ENCODE peak calls at places on chromosomes 1 and 21, in four cellular contexts. C, Z, H and Q are unnamed samples.
A peak's percentile ranks its signal among the peaks of the same experiment; 100 is the strongest.

GRCh38 chr1:197521118-197521739 is 253.2 kb downstream of the CRB1 start:
- DNase-seq in C (no peak), Z (peak; percentile 38), H (peak; percentile 23), Q (peak; percentile 52)

GRCh38 chr1:9315411-9316079 is 22.9 kb downstream of the SPSB1 start:
- DNase-seq in C (no peak), Z (no peak), H (no peak), Q (no peak)

GRCh38 chr1:222798111-222798510 is 16.7 kb upstream of the DISP1 start:
- DNase-seq in C (no peak), Z (no peak), H (peak; percentile 46), Q (no peak)

GRCh38 chr1:118933051-118933781 is 54.9 kb downstream of the TBX15 start:
- DNase-seq in C (no peak), Z (no peak), H (no peak), Q (no peak)

GRCh38 chr1:29332204-29332603 is 95.9 kb downstream of the PTPRU start:
- DNase-seq in C (peak; percentile 85), Z (peak; percentile 75), H (peak; percentile 59), Q (peak; percentile 80)

GRCh38 chr1:231039161-231040018 is 664 bp downstream of the FAM89A start:
- DNase-seq in C (peak; percentile 48), Z (peak; percentile 55), H (no peak), Q (peak; percentile 69)

GRCh38 chr1:66505671-66506392 is 28.1 kb upstream of the SGIP1 start:
- DNase-seq in C (no peak), Z (no peak), H (no peak), Q (no peak)

GRCh38 chr1:108503062-108503740 is 53.1 kb downstream of the NBPF6 start:
- DNase-seq in C (no peak), Z (no peak), H (peak; percentile 24), Q (no peak)

GRCh38 chr1:8423134-8423701 is 105.3 kb downstream of the SLC45A1 start:
- DNase-seq in C (peak; percentile 41), Z (peak; percentile 29), H (no peak), Q (no peak)

GRCh38 chr1:23980725-23981063 is 567 bp upstream of the SRSF10 start:
- DNase-seq in C (no peak), Z (peak; percentile 48), H (no peak), Q (peak; percentile 73)

GRCh38 chr1:220221670-220222069 is 50.6 kb downstream of the RAB3GAP2 start:
- DNase-seq in C (no peak), Z (no peak), H (no peak), Q (no peak)

GRCh38 chr1:243421784-243422183 is 165.9 kb downstream of the SDCCAG8 start:
- DNase-seq in C (no peak), Z (peak; percentile 49), H (no peak), Q (peak; percentile 58)

GRCh38 chr1:16082283-16083038 is 9.0 kb upstream of the FAM131C start:
- DNase-seq in C (peak; percentile 92), Z (peak; percentile 80), H (peak; percentile 53), Q (peak; percentile 89)

GRCh38 chr1:65422241-65423203 is 2.1 kb downstream of the LEPR start:
- DNase-seq in C (no peak), Z (no peak), H (no peak), Q (no peak)

GRCh38 chr1:26166719-26167281 is 2.0 kb downstream of the C1orf232 start:
- DNase-seq in C (no peak), Z (no peak), H (no peak), Q (no peak)

GRCh38 chr21:44920694-44921604 is at the start of gene ITGB2:
- DNase-seq in C (no peak), Z (no peak), H (no peak), Q (no peak)

GRCh38 chr21:24210130-24210529 is 1397.2 kb downstream of the MRPL39 start:
- DNase-seq in C (no peak), Z (no peak), H (no peak), Q (no peak)

GRCh38 chr1:6330410-6330827 is 63.1 kb downstream of the ACOT7 start:
- DNase-seq in C (no peak), Z (no peak), H (no peak), Q (no peak)

GRCh38 chr1:78996791-78997190 is 9.7 kb downstream of the ADGRL4 start:
- DNase-seq in C (no peak), Z (no peak), H (no peak), Q (no peak)

GRCh38 chr1:209409786-209410185 is 173.7 kb upstream of the CAMK1G start:
- DNase-seq in C (no peak), Z (no peak), H (no peak), Q (no peak)

GRCh38 chr1:45864765-45865164 is 61.4 kb downstream of the MAST2 start:
- DNase-seq in C (no peak), Z (no peak), H (no peak), Q (no peak)

GRCh38 chr1:203564024-203564423 is 62.6 kb upstream of the ATP2B4 start:
- DNase-seq in C (no peak), Z (no peak), H (no peak), Q (no peak)

GRCh38 chr21:41703857-41704501 is 62.9 kb downstream of the RIPK4 start:
- DNase-seq in C (no peak), Z (no peak), H (no peak), Q (no peak)

GRCh38 chr1:53949651-53950050 is 3.5 kb downstream of the LRRC42 start:
- DNase-seq in C (no peak), Z (no peak), H (no peak), Q (no peak)

GRCh38 chr1:14553711-14554110 is 44.8 kb upstream of the KAZN start:
- DNase-seq in C (no peak), Z (no peak), H (no peak), Q (no peak)

GRCh38 chr1:205360166-205360565 is 3.4 kb upstream of the KLHDC8A start:
- DNase-seq in C (no peak), Z (no peak), H (no peak), Q (no peak)

GRCh38 chr1:54945393-54945936 is 35.0 kb upstream of the TMEM61 start:
- DNase-seq in C (no peak), Z (no peak), H (no peak), Q (no peak)

GRCh38 chr1:110255388-110255787 is 45.3 kb downstream of the KCNC4 start:
- DNase-seq in C (peak; percentile 25), Z (no peak), H (no peak), Q (no peak)

GRCh38 chr1:160755864-160756616 is 17.0 kb downstream of the SLAMF7 start:
- DNase-seq in C (no peak), Z (no peak), H (no peak), Q (no peak)

GRCh38 chr1:76336951-76337371 is 262.4 kb downstream of the ST6GALNAC3 start:
- DNase-seq in C (peak; percentile 16), Z (peak; percentile 27), H (no peak), Q (no peak)

GRCh38 chr1:14742181-14742980 is 143.9 kb downstream of the KAZN start:
- DNase-seq in C (no peak), Z (no peak), H (peak; percentile 56), Q (no peak)

GRCh38 chr1:34441661-34442060 is 265.0 kb downstream of the C1orf94 start:
- DNase-seq in C (no peak), Z (no peak), H (no peak), Q (no peak)

GRCh38 chr1:204545881-204546280 is 29.7 kb downstream of the MDM4 start:
- DNase-seq in C (no peak), Z (no peak), H (no peak), Q (no peak)

GRCh38 chr1:3052501-3052900 is 16.5 kb upstream of the PRDM16 start:
- DNase-seq in C (no peak), Z (no peak), H (no peak), Q (no peak)

GRCh38 chr1:212488436-212489283 is 55.9 kb downstream of the NENF start:
- DNase-seq in C (no peak), Z (no peak), H (peak; percentile 12), Q (no peak)

GRCh38 chr1:200628223-200628868 is 7.8 kb upstream of the KIF14 start:
- DNase-seq in C (no peak), Z (no peak), H (no peak), Q (no peak)
- TF ChIP-seq ELF4 in C (no peak), Z (no peak), H (no peak), Q (no peak)

GRCh38 chr1:1218524-1219200 is 4.7 kb upstream of the TNFRSF4 start:
- DNase-seq in C (no peak), Z (no peak), H (no peak), Q (peak; percentile 36)
- TF ChIP-seq ELF4 in C (no peak), Z (no peak), H (no peak), Q (no peak)

GRCh38 chr1:162696286-162696862 is 64.1 kb downstream of the DDR2 start:
- DNase-seq in C (peak; percentile 67), Z (peak; percentile 78), H (peak; percentile 72), Q (no peak)
- TF ChIP-seq ELF4 in C (no peak), Z (no peak), H (no peak), Q (no peak)

DNA sequence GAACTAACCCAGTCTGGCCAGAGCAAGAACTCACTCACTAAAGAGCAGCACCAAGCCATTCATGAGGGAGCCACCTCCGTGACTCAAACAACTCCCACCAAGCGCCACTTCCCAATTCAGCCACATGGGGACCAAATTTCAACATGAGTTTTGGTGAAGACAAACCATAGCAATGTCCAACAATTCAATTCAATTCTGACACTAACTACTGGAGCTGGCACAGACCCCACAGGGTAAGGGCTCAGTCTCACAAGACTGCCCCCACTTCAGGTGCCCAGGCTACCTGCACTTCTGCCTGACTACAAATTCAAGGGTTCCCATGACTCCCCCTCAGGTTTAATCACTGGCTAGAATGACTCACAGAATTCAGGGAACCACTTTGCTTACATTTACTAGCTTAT is 48.8 kb upstream of the RAP1A start:
- DNase-seq in C (peak; percentile 34), Z (peak; percentile 54), H (no peak), Q (peak; percentile 70)
- TF ChIP-seq ELF4 in C (no peak), Z (no peak), H (no peak), Q (no peak)